ENCODE peak calls at places on chromosome 4, in nine cellular contexts. L is activated CD8-positive, alpha-beta T cell treated with anti-CD3 and anti-CD28 coated beads, Interleukin-2, amount 10 ng/mL, durations not matched to agents 7 days and 5 days; M is naive thymus-derived CD4-positive, alpha-beta T cell; X is heart right ventricle; P is activated T-helper 17 cell treated with anti-CD3 and anti-CD28 coated beads, Interleukin-2, amount 50 U/mL, for 72 hours; E is activated B cell treated with CpG ODN at 0.5 μM for 24 hours; U is T-cell; H is right cardiac atrium; Q is pancreas. J is an unnamed sample.

GRCh38 chr4:99210789-99211188 is 8.3 kb downstream of the ADH6 start:
- ATAC-seq in L (no peak), M (no peak), X (no peak), P (no peak), E (no peak), U (no peak), H (no peak), Q (no peak), J (no peak)

GRCh38 chr4:123233409-123233808 is 163.2 kb upstream of the SPRY1 start:
- ATAC-seq in L (no peak), M (peak; percentile 38), X (no peak), P (no peak), E (no peak), U (no peak), H (peak; percentile 51), Q (no peak), J (no peak)

GRCh38 chr4:29559281-29559680 is 1160.9 kb upstream of the PCDH7 start:
- ATAC-seq in L (no peak), M (no peak), X (no peak), P (no peak), E (no peak), U (no peak), H (no peak), Q (no peak), J (no peak)

GRCh38 chr4:165686756-165687155 is 186.3 kb upstream of the TLL1 start:
- ATAC-seq in L (no peak), M (no peak), X (no peak), P (no peak), E (no peak), U (no peak), H (no peak), Q (no peak), J (no peak)

GRCh38 chr4:173747537-173748257 is 217.7 kb upstream of the HAND2 start:
- ATAC-seq in L (no peak), M (no peak), X (peak; percentile 45), P (no peak), E (no peak), U (no peak), H (no peak), Q (no peak), J (no peak)

GRCh38 chr4:155889036-155889793 is 14.3 kb upstream of the TDO2 start:
- ATAC-seq in L (no peak), M (no peak), X (no peak), P (no peak), E (no peak), U (no peak), H (peak; percentile 83), Q (peak; percentile 88), J (no peak)

GRCh38 chr4:5753366-5753765 is 42.4 kb downstream of the EVC start:
- ATAC-seq in L (no peak), M (no peak), X (no peak), P (no peak), E (no peak), U (no peak), H (no peak), Q (no peak), J (no peak)

GRCh38 chr4:188976644-188977115 is 837.4 kb downstream of the TRIML1 start:
- ATAC-seq in L (no peak), M (no peak), X (no peak), P (no peak), E (no peak), U (no peak), H (no peak), Q (peak; percentile 32), J (no peak)

GRCh38 chr4:102586644-102587021 is 85.5 kb downstream of the NFKB1 start:
- ATAC-seq in L (peak; percentile 84), M (peak; percentile 74), X (no peak), P (peak; percentile 67), E (no peak), U (peak; percentile 89), H (no peak), Q (no peak), J (peak; percentile 70)

GRCh38 chr4:165721815-165722214 is 151.2 kb upstream of the TLL1 start:
- ATAC-seq in L (no peak), M (no peak), X (no peak), P (no peak), E (no peak), U (no peak), H (no peak), Q (peak; percentile 52), J (no peak)

GRCh38 chr4:107806196-107806595 is 18.5 kb upstream of the SGMS2 start:
- ATAC-seq in L (no peak), M (no peak), X (no peak), P (no peak), E (no peak), U (no peak), H (no peak), Q (no peak), J (no peak)

GRCh38 chr4:36128689-36129088 is 115.6 kb downstream of the ARAP2 start:
- ATAC-seq in L (no peak), M (no peak), X (no peak), P (no peak), E (no peak), U (no peak), H (no peak), Q (no peak), J (no peak)

GRCh38 chr4:184896868-184897715 is 71.3 kb upstream of the ACSL1 start:
- ATAC-seq in L (no peak), M (peak; percentile 82), X (peak; percentile 36), P (peak; percentile 37), E (peak; percentile 84), U (no peak), H (peak; percentile 51), Q (no peak), J (peak; percentile 81)

J was measured in stimulated activated memory B cell treated with anti-CD40 and anti-IgM and Interleukin-4, amounts not matched to agents 10 μg/mL and 1 μg/mL and 100 μg/mL, for 72 hours.